ENCODE peak calls at places on chromosomes 6 and 20, in five cellular contexts. S, J, X, B and P are unnamed samples.

GRCh38 chr6:19697744-19698290 is 139.4 kb upstream of the ID4 start:
- DNase-seq in B (peak), J (no peak), X (no peak), S (no peak), P (no peak)

GRCh38 chr6:154245542-154245941 is 111.1 kb downstream of the IPCEF1 start:
- DNase-seq in B (no peak), S (no peak), J (no peak), X (no peak), P (no peak)

GRCh38 chr6:43887340-43887858 is 117.4 kb downstream of the VEGFA start:
- DNase-seq in S (no peak), J (no peak), B (no peak), X (peak), P (no peak)

GRCh38 chr20:24648481-24648880 is 179.1 kb downstream of the SYNDIG1 start:
- DNase-seq in B (no peak), J (no peak), X (no peak), S (no peak), P (peak)

GRCh38 chr6:3696525-3696924 is 55.0 kb downstream of the PXDC1 start:
- DNase-seq in S (no peak), X (no peak), B (peak), J (no peak), P (no peak)

GRCh38 chr20:51206032-51206662 is 183.2 kb upstream of the KCNG1 start:
- DNase-seq in X (no peak), B (no peak), S (no peak), J (no peak), P (peak)

GRCh38 chr6:108660251-108660650 is 99.5 kb downstream of the FOXO3 start:
- DNase-seq in B (no peak), X (no peak), S (no peak), J (no peak), P (no peak)

GRCh38 chr20:6698056-6698455 is 69.4 kb upstream of the BMP2 start:
- DNase-seq in X (no peak), S (no peak), B (no peak), J (no peak), P (no peak)

GRCh38 chr6:52551483-52552277 is 25.2 kb downstream of the TRAM2 start:
- DNase-seq in S (no peak), X (no peak), J (no peak), B (peak), P (no peak)

GRCh38 chr20:3398681-3399252 is 8.7 kb downstream of the DNAAF9 start:
- DNase-seq in X (no peak), B (peak), S (no peak), J (no peak), P (no peak)

GRCh38 chr20:59087829-59088433 is 45.3 kb upstream of the PRELID3B start:
- DNase-seq in B (no peak), J (peak), X (peak), S (peak), P (peak)

GRCh38 chr20:30811896-30812671 is 445.4 kb upstream of the DEFB115 start:
- DNase-seq in S (no peak), X (peak), B (no peak), J (no peak), P (peak)

GRCh38 chr6:118679293-118679692 is 27.9 kb upstream of the CEP85L start:
- DNase-seq in S (no peak), J (no peak), B (no peak), X (no peak), P (no peak)

GRCh38 chr6:133034509-133035206 is 206.5 kb upstream of the EYA4 start:
- DNase-seq in S (no peak), X (no peak), B (no peak), J (no peak), P (no peak)

GRCh38 chr6:37731888-37732287 is 34.2 kb upstream of the MDGA1 start:
- DNase-seq in J (peak), X (no peak), S (peak), B (no peak), P (peak)

GRCh38 chr6:136526196-136526930 is 23.9 kb downstream of the MAP7 start:
- DNase-seq in X (no peak), J (peak), S (no peak), B (peak), P (no peak)

GRCh38 chr6:109290143-109290931 is 91.9 kb downstream of the CD164 start:
- DNase-seq in X (no peak), S (no peak), B (no peak), J (no peak), P (no peak)

DNA sequence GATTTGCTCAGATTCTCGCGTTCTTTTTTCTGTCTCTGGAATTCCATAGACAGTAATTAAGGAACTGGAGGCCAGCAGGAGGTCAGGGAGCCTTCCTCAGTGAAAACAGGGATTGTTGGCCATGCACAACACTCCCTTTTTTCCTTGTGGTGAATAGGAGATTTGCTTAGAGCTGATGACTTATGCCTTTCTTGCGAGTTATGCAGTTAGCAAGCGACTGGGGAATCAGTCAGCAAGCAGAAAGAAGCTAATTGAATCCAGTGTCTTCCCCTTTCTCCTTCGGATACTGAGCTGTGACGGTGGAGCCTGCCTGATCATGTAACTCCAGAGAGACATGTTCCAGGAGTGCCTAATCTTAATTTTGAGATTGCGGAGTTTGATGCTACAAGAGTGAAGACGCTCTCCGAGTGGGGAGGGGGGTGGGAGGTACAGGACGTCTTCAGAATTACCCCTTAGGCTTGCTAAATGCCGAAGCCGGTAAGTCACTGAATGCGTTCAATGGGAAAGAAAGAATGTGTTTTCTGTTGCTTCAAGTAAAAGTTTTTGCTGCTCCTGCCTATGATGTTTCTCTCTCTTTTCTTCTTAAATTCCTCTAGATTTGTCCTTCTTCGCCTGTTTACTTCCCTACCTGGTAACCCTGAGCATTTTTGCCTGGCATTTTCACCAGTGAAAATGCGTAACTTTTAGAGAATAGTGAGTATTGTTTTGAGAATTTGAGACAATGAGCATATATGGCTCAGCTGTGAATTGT is 165.9 kb downstream of the SASH1 start:
- DNase-seq in J (no peak), B (no peak), X (no peak), S (no peak), P (no peak)
- H3K27ac ChIP-seq in J (no peak), B (peak), X (no peak), S (no peak), P (no peak)

GRCh38 chr6:36442671-36443497 is at the start of the genes KCTD20 and PXT1:
- DNase-seq in J (peak), X (peak), S (peak), B (peak), P (peak)

GRCh38 chr6:36443498-36443844 is 671 bp downstream of the KCTD20 start:
- DNase-seq in B (no peak), J (no peak), S (no peak), X (no peak), P (no peak)

GRCh38 chr6:36443951-36444428 is 1.2 kb downstream of the KCTD20 start:
- DNase-seq in J (peak), S (no peak), X (no peak), B (no peak), P (peak)

GRCh38 chr6:36444470-36444869 is 1.7 kb downstream of the KCTD20 start:
- DNase-seq in X (no peak), B (no peak), J (no peak), S (no peak), P (no peak)

DNA sequence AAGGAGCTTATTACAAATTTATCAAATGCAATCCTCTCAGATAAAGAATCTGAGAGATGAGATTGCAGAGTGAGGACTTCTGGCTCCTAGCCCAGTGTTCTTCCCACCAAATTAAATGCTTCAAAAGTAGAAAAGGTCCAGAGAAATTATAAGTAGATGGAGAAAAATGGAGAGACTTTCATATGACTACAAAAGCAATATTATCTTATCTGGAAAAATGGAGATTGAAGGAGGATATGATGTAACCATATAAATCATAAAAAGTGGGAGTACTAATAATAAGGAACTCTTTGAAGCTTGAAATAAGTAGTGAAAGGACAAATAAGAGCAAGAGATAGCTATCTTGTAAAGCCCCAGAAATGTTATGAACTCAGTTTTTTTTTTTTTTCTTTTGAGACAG is 2.9 kb downstream of the KCTD20 start:
- DNase-seq in J (no peak), S (no peak), X (no peak), B (no peak), P (no peak)
- H3K27ac ChIP-seq in J (peak), S (no peak), X (no peak), B (no peak), P (no peak)

GRCh38 chr6:21500894-21501293 is 92.7 kb upstream of the SOX4 start:
- DNase-seq in X (no peak), S (no peak), J (peak), B (no peak), P (no peak)
- H3K27ac ChIP-seq in X (no peak), S (no peak), J (no peak), B (no peak), P (no peak)

GRCh38 chr20:36196676-36197075 is 39.6 kb upstream of the AAR2 start:
- DNase-seq in S (no peak), X (no peak), J (no peak), B (no peak), P (no peak)

GRCh38 chr20:36199293-36200257 is 36.7 kb upstream of the AAR2 start:
- DNase-seq in X (peak), J (peak), B (peak), S (peak), P (peak)

GRCh38 chr20:36197271-36197670 is 39.0 kb upstream of the AAR2 start:
- DNase-seq in B (no peak), S (no peak), X (no peak), J (no peak), P (no peak)

DNA sequence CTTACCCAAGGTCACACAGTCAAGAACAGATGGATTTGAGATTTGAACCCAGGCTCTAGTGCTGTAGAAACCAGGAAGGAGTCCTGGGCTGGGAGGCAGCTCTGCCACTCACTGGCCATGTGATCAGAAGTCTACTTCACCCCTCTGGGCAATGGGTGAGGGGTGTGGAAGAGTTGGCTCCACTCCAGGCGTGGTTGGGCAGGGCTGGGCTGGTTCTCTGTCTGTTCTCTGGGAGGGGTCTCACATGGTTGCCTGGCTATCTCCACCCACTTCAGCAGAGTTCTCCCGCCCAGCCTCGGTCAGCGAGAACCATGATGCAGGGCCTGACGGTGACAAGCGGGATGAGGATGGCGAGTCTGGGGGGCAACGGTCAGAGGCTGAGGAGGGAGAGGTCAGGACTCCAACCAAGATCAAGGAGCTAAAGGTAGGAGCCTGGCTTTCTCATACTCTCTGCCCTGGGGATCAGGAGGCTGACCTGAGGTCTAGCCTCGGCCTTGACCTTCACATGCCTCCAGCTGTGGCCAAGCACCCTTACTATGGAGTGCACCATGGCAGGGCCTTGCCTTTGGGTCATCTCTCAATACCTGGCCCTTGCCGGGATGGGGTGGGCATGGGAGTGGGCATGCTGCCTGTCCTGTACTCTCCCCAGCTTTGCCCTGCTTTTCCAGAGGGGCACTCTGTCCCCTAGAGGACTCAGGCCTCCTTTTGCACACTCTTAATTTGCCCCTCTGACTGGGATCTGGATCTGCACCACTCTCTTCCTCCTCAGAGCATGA is 39.6 kb downstream of the EPB41L1 start:
- DNase-seq in J (no peak), B (no peak), X (no peak), S (no peak), P (no peak)
- H3K27ac ChIP-seq in J (no peak), B (no peak), X (no peak), S (no peak), P (no peak)

DNA sequence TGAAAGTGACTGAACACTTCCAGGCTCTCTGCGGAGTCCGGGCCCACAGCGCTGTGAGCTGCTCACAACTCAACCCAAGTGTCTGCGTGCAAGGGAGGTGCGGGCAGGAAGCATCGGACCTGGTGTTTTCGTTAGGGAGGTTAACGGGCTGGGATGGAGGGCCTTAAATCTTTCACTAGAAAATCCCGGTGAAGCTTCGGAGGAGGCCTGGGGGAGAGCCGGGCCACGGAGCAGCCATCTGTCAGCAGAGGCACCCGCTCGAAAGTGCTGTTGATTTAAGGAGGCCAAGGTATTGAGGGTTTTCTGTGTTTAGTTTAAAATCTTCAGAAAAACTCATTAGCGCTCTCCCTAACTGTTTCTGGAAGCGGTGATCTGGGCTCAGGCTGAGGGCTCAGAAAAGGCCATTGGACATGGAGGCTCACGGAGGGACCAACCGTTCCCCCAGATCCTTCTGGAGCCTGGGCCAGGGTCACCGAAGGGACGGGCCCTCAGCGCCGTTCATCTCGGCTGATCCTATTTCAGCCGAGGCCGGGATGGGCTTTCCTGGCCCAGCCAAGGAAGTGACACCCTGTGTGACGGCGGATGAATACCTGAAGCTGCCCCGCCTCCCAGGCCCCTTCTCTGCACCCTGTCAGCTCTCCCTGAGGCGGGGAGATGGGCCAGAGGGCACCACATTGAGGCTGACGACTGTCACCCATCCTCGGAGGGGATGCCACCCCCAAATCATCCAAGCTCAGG is 20.7 kb downstream of the GATA5 start:
- DNase-seq in S (no peak), J (no peak), X (no peak), B (no peak), P (no peak)
- H3K27ac ChIP-seq in S (no peak), J (no peak), X (no peak), B (no peak), P (no peak)

GRCh38 chr6:75196051-75196743 is 9.7 kb downstream of the COL12A1 start:
- DNase-seq in J (no peak), S (no peak), B (no peak), X (no peak), P (no peak)
- H3K27ac ChIP-seq in J (no peak), S (no peak), B (peak), X (no peak), P (no peak)

GRCh38 chr6:35184580-35185301 is 29.0 kb upstream of the SCUBE3 start:
- DNase-seq in X (no peak), J (no peak), B (no peak), S (no peak), P (no peak)
- H3K27ac ChIP-seq in X (no peak), J (no peak), B (no peak), S (no peak), P (no peak)

DNA sequence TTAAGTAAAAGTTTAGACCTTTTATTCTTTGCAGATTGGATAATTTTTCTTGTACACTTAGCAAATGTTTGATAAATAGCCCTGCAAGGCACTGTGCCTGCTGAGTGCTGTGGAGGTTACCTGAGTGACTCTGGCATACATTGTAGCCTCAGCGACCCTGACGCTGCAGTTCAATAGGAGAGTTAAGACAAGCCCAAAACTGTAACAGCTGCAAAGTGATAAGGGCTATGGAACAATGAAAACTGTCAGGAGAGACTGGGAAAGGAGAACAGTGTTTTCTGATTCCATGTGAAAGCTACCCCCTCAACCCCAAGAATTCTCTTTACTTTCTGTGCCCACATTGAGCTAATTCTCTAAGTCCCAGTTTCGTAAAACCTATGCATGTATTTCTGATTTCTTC is 22.2 kb downstream of the HIVEP1 start:
- DNase-seq in J (no peak), B (no peak), S (no peak), X (no peak), P (no peak)
- H3K27ac ChIP-seq in J (no peak), B (no peak), S (no peak), X (no peak), P (no peak)